ENCODE peak calls at places on chromosomes 12 and 14, in five cellular contexts. A is amniotic epithelial cell, R is cardiac muscle cell, F is non-pigmented ciliary epithelial cell, V is ACHN. G is an unnamed sample.

GRCh38 chr12:100133200-100133599 is 9.5 kb downstream of the BLTP3B start:
- DNase-seq in F (no peak), A (no peak), V (no peak), R (no peak), G (no peak)

GRCh38 chr14:35975814-35976213 is 149.7 kb downstream of the BRMS1L start:
- DNase-seq in F (no peak), V (no peak), A (no peak), R (no peak), G (no peak)

GRCh38 chr12:10395390-10395998 is 5.7 kb upstream of the KLRK1 start:
- DNase-seq in V (no peak), F (peak; percentile 79), R (no peak), A (peak; percentile 73), G (no peak)

GRCh38 chr12:29153231-29153630 is 4.2 kb downstream of the FAR2 start:
- DNase-seq in A (no peak), V (no peak), R (no peak), F (no peak), G (no peak)

GRCh38 chr12:53927220-53928029 is 11.2 kb upstream of the HOXC13 start:
- DNase-seq in V (no peak), R (no peak), A (no peak), F (no peak), G (no peak)

GRCh38 chr14:80644826-80645225 is 296.7 kb downstream of the CEP128 start:
- DNase-seq in R (no peak), F (no peak), A (no peak), V (no peak), G (no peak)

GRCh38 chr14:49212721-49213120 is 373.5 kb downstream of the RPS29 start:
- DNase-seq in F (no peak), R (no peak), A (no peak), V (no peak), G (peak; percentile 29)

GRCh38 chr14:55458800-55459577 is 18.6 kb upstream of the TBPL2 start:
- DNase-seq in V (peak; percentile 8), A (peak; percentile 60), F (no peak), R (no peak), G (no peak)

GRCh38 chr14:101082036-101082435 is 178.5 kb upstream of the RTL1 start:
- DNase-seq in A (no peak), V (no peak), F (no peak), R (no peak), G (no peak)

GRCh38 chr12:125249932-125250331 is 184.7 kb downstream of the AACS start:
- DNase-seq in A (no peak), R (no peak), V (no peak), F (no peak), G (no peak)

GRCh38 chr12:114835031-114835430 is 151.1 kb upstream of the TBX3 start:
- DNase-seq in R (no peak), V (no peak), F (peak; percentile 38), A (peak; percentile 84), G (no peak)

GRCh38 chr14:23447634-23448353 is 12.3 kb upstream of the MYH7 start:
- DNase-seq in A (no peak), F (no peak), R (no peak), V (no peak), G (no peak)

GRCh38 chr14:104341532-104342434 is 203.4 kb downstream of the KIF26A start:
- DNase-seq in R (peak; percentile 74), V (peak; percentile 60), F (no peak), A (no peak), G (no peak)

GRCh38 chr12:72365151-72365550 is 93.0 kb downstream of the TRHDE start:
- DNase-seq in R (no peak), V (no peak), F (no peak), A (peak; percentile 1), G (no peak)

GRCh38 chr12:70366581-70367267 is 634 bp downstream of the KCNMB4 start:
- DNase-seq in F (no peak), V (peak; percentile 39), A (peak; percentile 26), R (peak; percentile 72), G (no peak)

GRCh38 chr12:60042835-60043234 is 447.0 kb downstream of the SLC16A7 start:
- DNase-seq in A (no peak), V (no peak), F (no peak), R (no peak), G (no peak)

GRCh38 chr14:65483647-65484046 is 71.1 kb downstream of the FUT8 start:
- DNase-seq in V (no peak), A (no peak), F (no peak), R (no peak), G (no peak)

GRCh38 chr12:125021771-125022170 is 28.3 kb downstream of the BRI3BP start:
- DNase-seq in A (no peak), V (no peak), F (no peak), R (no peak), G (no peak)

GRCh38 chr12:114316076-114316475 is 89.9 kb downstream of the TBX5 start:
- DNase-seq in A (peak; percentile 16), V (peak; percentile 66), F (peak; percentile 32), R (no peak), G (no peak)

GRCh38 chr12:15700595-15700994 is 88.6 kb downstream of the EPS8 start:
- DNase-seq in A (peak; percentile 91), F (peak; percentile 92), R (no peak), V (peak; percentile 96), G (peak; percentile 90)

GRCh38 chr14:50943943-50944646 is at the start of gene PYGL:
- DNase-seq in A (peak; percentile 53), V (peak; percentile 76), F (no peak), R (peak; percentile 85), G (no peak)

GRCh38 chr14:76181546-76181945 is 29.8 kb downstream of the GPATCH2L start:
- DNase-seq in F (no peak), V (no peak), R (no peak), A (peak; percentile 8), G (no peak)

GRCh38 chr12:3202734-3203446 is 125.7 kb downstream of the TSPAN9 start:
- DNase-seq in F (no peak), V (peak; percentile 64), R (peak; percentile 54), A (no peak), G (no peak)

GRCh38 chr12:19382111-19382526 is 57.2 kb upstream of the AEBP2 start:
- DNase-seq in V (peak; percentile 95), A (peak; percentile 70), R (no peak), F (peak; percentile 73), G (peak; percentile 49)

GRCh38 chr14:105837349-105838063 is 311.1 kb downstream of the TMEM121 start:
- DNase-seq in V (no peak), F (no peak), R (no peak), A (no peak), G (no peak)

GRCh38 chr12:25876383-25877045 is 82.0 kb upstream of the RASSF8 start:
- DNase-seq in V (no peak), R (no peak), F (no peak), A (no peak), G (no peak)

GRCh38 chr12:54125950-54126695 is 62.7 kb downstream of the SMUG1 start:
- DNase-seq in F (no peak), R (no peak), V (peak; percentile 41), A (no peak), G (no peak)

GRCh38 chr14:92356677-92357076 is 33.7 kb downstream of the SLC24A4 start:
- DNase-seq in V (no peak), A (no peak), R (no peak), F (no peak), G (no peak)

GRCh38 chr12:106248177-106248848 is 493 bp upstream of the CKAP4 start:
- DNase-seq in A (peak; percentile 67), F (no peak), V (peak; percentile 76), R (peak; percentile 60), G (no peak)

GRCh38 chr14:91509083-91509877 is 830 bp downstream of the PPP4R3A start:
- DNase-seq in V (peak; percentile 27), A (peak; percentile 22), F (no peak), R (peak; percentile 63), G (peak; percentile 9)

GRCh38 chr14:100610511-100611217 is 23.4 kb upstream of the BEGAIN start:
- DNase-seq in R (no peak), A (peak; percentile 16), F (no peak), V (no peak), G (no peak)

G was measured in HS-27A.